ENCODE peak calls at places on chromosomes 12 and 14, in four cellular contexts. X is hepatocyte, O is spleen, V is neural progenitor cell. K is an unnamed sample.

GRCh38 chr14:35155962-35156361 is 33.6 kb downstream of the PRORP start:
- DNase-seq in O (no peak), V (no peak), X (peak), K (peak)

GRCh38 chr14:53391631-53392030 is 238.5 kb upstream of the DDHD1 start:
- DNase-seq in O (no peak), X (no peak), V (no peak), K (peak)

GRCh38 chr12:96906498-96906848 is 584 bp upstream of the NEDD1 start:
- DNase-seq in V (no peak), X (no peak), O (no peak), K (no peak)

GRCh38 chr12:75623631-75624118 is 112.3 kb upstream of the KRR1 start:
- DNase-seq in O (no peak), V (no peak), X (peak), K (peak)

GRCh38 chr12:100267603-100268281 is 765 bp downstream of the SCYL2 start:
- DNase-seq in X (peak), V (peak), O (no peak), K (no peak)

GRCh38 chr12:1747609-1748008 is 56.7 kb downstream of the ADIPOR2 start:
- DNase-seq in O (no peak), X (no peak), V (no peak), K (no peak)

GRCh38 chr12:115947696-115948062 is 329.8 kb downstream of the MED13L start:
- DNase-seq in X (no peak), O (no peak), V (no peak), K (no peak)

GRCh38 chr12:46101121-46101869 is 110.9 kb upstream of the SCAF11 start:
- DNase-seq in O (no peak), X (peak), V (peak), K (no peak)

GRCh38 chr14:52948039-52948438 is 2.8 kb downstream of the FERMT2 start:
- DNase-seq in O (no peak), V (no peak), X (no peak), K (no peak)

GRCh38 chr14:39267592-39268112 is 33.9 kb downstream of the MIA2 start:
- DNase-seq in X (no peak), O (no peak), V (no peak), K (no peak)

GRCh38 chr12:52022841-52023181 is 16.1 kb downstream of the TAMALIN start:
- DNase-seq in O (peak), V (peak), X (peak), K (no peak)

GRCh38 chr14:91977909-91978308 is 30.4 kb upstream of the FBLN5 start:
- DNase-seq in O (no peak), X (no peak), V (no peak), K (no peak)

GRCh38 chr14:70924521-70924920 is 17.3 kb downstream of the PCNX1 start:
- DNase-seq in X (no peak), V (no peak), O (no peak), K (no peak)

GRCh38 chr14:41986726-41987125 is 380.1 kb downstream of the LRFN5 start:
- DNase-seq in V (no peak), O (no peak), X (no peak), K (peak)
- H3K27ac ChIP-seq in V (no peak), O (no peak), X (no peak), K (no peak)

GRCh38 chr12:70366581-70367267 is 634 bp downstream of the KCNMB4 start:
- DNase-seq in V (peak), X (peak), O (peak), K (peak)
- TF ChIP-seq CTCF in V (no peak), X (no peak), O (no peak), K (no peak)

DNA sequence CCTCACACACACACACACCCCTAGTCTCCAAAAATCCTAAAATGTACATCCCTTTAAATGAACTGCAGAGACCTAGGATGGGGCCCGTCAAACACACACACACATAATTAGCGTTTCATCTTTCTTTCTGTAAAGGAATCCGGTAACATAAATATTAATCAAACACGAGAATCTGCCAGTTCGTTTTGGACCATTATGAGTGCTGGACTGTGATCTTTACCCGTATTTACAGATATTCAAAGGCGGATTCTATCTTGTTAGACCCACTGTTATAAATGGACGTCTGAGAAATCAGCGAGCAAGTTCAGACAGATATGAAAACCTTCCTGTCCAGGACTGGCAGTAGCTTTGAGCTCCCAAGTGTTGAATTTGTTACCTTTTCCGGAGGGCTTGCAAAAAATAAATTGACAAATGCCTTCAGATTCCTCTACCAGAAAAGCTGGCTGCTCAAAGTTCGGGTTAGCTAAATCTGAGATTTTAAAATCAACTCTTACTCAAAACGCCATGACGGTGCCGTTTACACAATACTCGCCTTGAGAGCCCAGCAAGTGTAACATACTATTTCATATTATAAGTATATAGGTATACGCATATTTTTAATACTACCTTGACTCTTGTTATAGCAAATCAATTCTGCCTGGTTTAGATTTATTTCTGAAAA is 27.6 kb downstream of the BCL11B start:
- DNase-seq in X (no peak), O (no peak), V (no peak), K (no peak)
- H3K4me3 ChIP-seq in X (no peak), O (no peak), V (no peak), K (no peak)

DNA sequence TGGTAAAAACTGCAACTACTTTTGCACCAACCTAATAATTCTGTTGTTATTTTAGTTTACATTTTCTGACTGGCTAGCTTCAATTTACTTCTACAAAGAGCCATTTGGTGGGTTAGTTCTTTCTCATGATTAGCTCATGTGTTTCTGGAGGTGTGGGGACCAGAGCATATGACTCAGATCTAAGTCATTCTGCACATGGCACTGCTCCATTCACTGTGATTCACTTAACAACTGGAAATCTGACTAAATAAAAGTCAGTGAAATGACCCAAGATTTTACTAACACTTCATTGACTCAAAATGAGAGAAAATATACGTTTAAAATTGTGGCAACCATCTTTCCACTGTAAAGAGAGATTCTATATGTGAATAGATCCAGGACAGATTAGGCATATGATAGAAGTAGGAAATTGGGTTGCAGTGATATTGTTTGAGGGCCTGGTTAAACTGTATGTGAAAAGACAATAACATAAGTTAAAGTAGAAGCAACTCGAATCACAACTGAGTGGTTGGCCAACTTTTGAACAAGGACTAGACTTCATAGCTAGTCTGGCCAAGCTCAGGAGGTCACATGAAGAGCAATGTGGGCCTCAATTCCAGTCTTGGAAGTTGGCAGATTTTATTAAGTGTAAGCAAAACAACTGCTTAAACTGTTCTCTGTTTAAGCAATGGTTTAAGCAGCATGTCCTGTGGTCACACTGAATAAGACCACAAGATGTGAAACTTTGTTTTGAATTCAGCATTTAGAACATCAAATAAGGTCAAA is 100.2 kb downstream of the TMTC3 start:
- DNase-seq in O (no peak), X (peak), V (no peak), K (peak)
- H3K27ac ChIP-seq in O (no peak), X (no peak), V (no peak), K (peak)

DNA sequence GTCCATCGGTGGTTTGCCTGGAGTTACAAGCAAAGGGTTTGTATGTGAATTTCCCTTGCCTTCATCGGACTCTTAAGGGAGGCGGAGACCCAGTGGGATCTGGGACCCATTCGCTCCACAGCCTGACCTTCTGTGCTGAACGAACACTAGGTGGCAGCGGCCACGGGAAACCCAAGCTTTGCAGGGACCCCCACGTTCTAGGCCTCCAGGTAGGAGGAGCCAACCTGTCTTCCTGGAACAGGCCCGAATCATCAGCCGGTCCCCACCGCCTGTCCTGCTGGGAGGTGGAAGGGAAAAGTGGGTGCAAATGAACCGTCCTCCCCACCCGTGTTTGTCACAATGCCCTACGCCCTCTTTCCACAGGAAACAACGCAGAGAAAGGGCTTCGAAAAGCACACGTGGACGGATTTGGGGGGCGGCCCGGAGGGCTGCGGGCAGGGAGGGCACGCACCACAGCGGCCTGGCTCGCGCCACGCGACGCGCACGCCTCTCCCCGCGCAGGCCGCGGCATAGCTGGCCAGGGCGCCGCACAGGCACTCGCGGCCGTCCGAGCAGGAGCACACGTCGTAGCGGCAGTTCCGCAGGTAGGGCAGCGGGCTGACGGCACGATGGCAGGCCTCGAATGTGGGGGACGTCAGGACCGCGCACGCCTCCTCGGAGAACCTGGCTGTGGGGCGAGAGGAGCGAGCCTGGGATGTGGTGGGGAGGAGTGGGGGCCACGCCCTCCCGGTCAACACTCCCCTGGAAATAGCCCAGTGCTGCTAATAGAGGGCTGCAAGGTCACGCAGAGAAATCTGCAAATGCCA is 67.9 kb downstream of the VWF start:
- DNase-seq in V (peak), X (no peak), O (no peak), K (no peak)
- TF ChIP-seq CTCF in V (peak), X (peak), O (peak), K (peak)

GRCh38 chr12:121858318-121858661 is 369 bp downstream of the HPD start:
- DNase-seq in V (no peak), O (no peak), X (no peak), K (no peak)
- H3K4me3 ChIP-seq in V (no peak), O (no peak), X (no peak), K (no peak)

DNA sequence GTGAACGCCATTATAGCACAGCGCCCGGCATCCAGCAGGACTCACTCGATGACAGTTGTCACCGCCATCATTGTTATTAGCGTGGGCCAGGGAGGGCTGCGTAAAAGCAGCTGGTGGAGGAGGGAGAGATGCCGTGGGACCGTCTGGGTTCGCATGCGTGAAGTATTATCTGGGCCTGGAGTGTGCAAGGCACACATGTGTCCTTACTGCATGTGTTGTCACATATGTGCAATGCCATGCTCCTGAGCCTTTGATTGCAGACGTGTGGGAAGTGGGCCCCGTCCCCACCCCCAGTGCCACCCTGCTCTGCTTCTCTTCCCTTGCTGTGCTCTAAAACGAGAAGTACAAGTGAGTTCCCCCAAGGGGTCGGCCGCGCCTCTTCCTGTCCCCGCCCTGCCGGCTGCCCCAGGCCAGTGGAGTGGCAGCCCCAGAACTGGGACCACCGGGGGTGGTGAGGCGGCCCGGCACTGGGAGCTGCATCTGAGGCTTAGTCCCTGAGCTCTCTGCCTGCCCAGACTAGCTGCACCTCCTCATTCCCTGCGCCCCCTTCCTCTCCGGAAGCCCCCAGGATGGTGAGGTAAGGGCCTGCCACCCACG is at the start of gene PTPN6:
- DNase-seq in O (peak), V (no peak), X (no peak), K (no peak)
- H3K27ac ChIP-seq in O (peak), V (no peak), X (no peak), K (no peak)

DNA sequence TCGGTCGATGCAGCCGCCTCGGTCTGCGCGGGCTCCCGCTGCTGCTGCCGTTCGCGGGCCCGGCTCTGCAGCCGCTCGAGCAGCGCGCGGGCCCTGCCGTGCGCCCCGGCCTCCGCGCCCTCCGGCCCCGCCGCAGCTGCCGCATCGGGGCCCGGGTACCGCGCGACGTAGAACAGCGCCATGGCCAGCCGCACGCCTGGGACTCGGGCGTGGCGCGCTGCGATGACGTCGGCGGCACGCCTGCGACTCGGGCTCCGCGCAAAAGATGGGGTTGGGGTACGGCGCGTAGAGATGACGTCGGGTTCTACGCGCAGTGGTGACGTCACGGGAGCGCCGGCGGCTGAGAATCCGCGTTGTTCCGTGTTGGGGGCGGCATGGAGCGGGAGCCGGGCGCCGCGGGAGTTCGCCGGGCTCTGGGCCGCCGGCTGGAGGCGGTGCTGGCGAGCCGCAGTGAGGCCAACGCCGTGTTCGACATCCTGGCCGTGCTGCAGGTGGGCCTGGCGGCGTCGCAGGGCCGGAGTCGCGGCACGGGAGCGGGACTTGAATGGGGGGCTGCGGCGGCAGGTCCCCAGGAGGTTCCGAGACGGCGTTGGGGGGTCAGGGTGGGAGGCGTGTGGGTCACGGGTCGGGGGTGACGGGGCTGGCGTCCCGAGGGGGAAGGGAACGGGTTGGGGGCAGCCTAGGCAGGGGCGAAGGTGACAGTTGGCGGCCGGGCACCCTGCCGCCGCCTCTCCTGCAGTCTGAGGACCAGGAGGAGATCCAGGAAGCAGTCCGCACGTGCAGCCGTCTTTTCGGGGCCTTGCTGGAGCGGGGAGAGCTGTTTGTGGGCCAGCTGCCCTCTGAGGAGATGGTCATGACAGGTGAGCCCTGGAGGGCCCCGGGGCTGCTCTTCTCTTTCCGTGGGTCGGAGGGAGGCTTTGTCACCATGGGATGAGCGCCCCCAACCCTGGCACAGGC is at the start of the genes DDX51 and NOC4L:
- DNase-seq in V (peak), O (peak), X (peak), K (peak)
- TF ChIP-seq CTCF in V (no peak), O (no peak), X (no peak), K (no peak)

GRCh38 chr14:75273272-75274044 is 5.2 kb upstream of the FOS start:
- DNase-seq in V (no peak), X (peak), O (peak), K (peak)

GRCh38 chr14:75274899-75275569 is 3.6 kb upstream of the FOS start:
- DNase-seq in O (peak), V (no peak), X (no peak), K (peak)

GRCh38 chr14:75275598-75275997 is 3.0 kb upstream of the FOS start:
- DNase-seq in X (no peak), V (no peak), O (peak), K (no peak)

GRCh38 chr14:75271514-75271913 is 7.1 kb upstream of the FOS start:
- DNase-seq in O (peak), V (no peak), X (no peak), K (no peak)

GRCh38 chr14:75274045-75274898 is 4.4 kb upstream of the FOS start:
- DNase-seq in X (no peak), V (no peak), O (peak), K (no peak)
- H3K4me3 ChIP-seq in X (no peak), V (no peak), O (no peak), K (no peak)

DNA sequence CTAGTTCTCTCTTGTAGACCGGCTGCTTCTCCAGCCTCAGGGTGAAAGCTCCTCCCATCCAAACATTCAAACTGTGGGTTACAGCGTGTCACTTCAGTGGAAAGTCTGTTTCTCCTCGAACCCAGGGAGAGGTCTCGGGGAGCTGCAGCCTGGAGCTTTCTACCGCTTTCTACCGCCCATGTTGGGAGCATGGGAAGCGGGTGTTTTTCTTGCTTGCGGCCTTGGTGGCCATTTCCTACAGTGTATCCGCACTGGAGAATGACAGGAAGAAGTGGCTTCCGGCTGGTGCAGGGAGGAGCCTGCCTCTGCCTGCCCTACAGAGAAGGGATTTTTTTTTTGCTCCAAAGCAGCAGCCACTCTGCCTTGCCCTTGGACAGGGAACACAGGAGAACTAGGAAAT is 21.2 kb downstream of the ZFP36L1 start:
- DNase-seq in V (no peak), O (no peak), X (no peak), K (no peak)
- H3K27ac ChIP-seq in V (no peak), O (peak), X (no peak), K (no peak)